ENCODE peak calls at places on chromosomes 7 and 10, in nine cellular contexts. M is activated T-cell treated with anti-CD3 and anti-CD28 coated beads, Interleukin-2, amount 50 U/mL, for 4 hours; N is neural crest cell; Y is CD4-positive, CD25-positive, alpha-beta regulatory T cell; C is T-helper 1 cell; B is fibroblast of villous mesenchyme; V is AG08396; X is substantia nigra; O is NAMALWA. L is an unnamed sample.

GRCh38 chr10:3879073-3879472 is 94.1 kb upstream of the KLF6 start:
- DNase-seq in M (no peak), N (no peak), Y (no peak), C (no peak), B (no peak), V (no peak), X (no peak), O (no peak), L (peak)

GRCh38 chr7:158422551-158423189 is 165.0 kb downstream of the PTPRN2 start:
- DNase-seq in M (no peak), N (no peak), Y (no peak), C (no peak), B (no peak), V (no peak), X (no peak), O (no peak), L (no peak)

GRCh38 chr7:159281573-159281972 is 136.9 kb upstream of the VIPR2 start:
- DNase-seq in M (no peak), N (no peak), Y (no peak), C (no peak), B (no peak), V (no peak), X (no peak), O (no peak), L (no peak)

GRCh38 chr10:91124016-91124415 is 96.4 kb upstream of the PCGF5 start:
- DNase-seq in M (no peak), N (no peak), Y (no peak), C (no peak), B (no peak), V (no peak), X (no peak), O (no peak), L (no peak)

GRCh38 chr10:133310399-133310755 is 1.7 kb downstream of the ZNF511 start:
- DNase-seq in M (no peak), N (no peak), Y (no peak), C (no peak), B (no peak), V (no peak), X (no peak), O (no peak), L (no peak)

GRCh38 chr10:31064334-31064733 is 32.7 kb upstream of the ZNF438 start:
- DNase-seq in M (no peak), N (no peak), Y (no peak), C (no peak), B (peak), V (peak), X (no peak), O (no peak), L (no peak)

GRCh38 chr10:122237326-122237725 is 33.8 kb upstream of the BTBD16 start:
- DNase-seq in M (no peak), N (no peak), Y (no peak), C (no peak), B (no peak), V (no peak), X (no peak), O (no peak), L (peak)

GRCh38 chr10:2921956-2922680 is 145.2 kb upstream of the PFKP start:
- DNase-seq in M (no peak), N (no peak), Y (no peak), C (no peak), B (no peak), V (no peak), X (no peak), O (no peak), L (no peak)

GRCh38 chr7:113873554-113874151 is 45.2 kb downstream of the PPP1R3A start:
- DNase-seq in M (no peak), N (no peak), Y (no peak), C (no peak), B (no peak), V (no peak), X (no peak), O (no peak), L (no peak)

GRCh38 chr7:71482284-71482683 is 350.3 kb downstream of the GALNT17 start:
- DNase-seq in M (no peak), N (no peak), Y (no peak), C (no peak), B (no peak), V (no peak), X (no peak), O (no peak), L (peak)

GRCh38 chr10:130499541-130499940 is 363.4 kb downstream of the GLRX3 start:
- DNase-seq in M (no peak), N (no peak), Y (no peak), C (no peak), B (no peak), V (no peak), X (no peak), O (no peak), L (no peak)

GRCh38 chr7:25989140-25989705 is 162.8 kb upstream of the NFE2L3 start:
- DNase-seq in M (no peak), N (no peak), Y (no peak), C (no peak), B (no peak), V (no peak), X (no peak), O (no peak), L (peak)

GRCh38 chr7:121832347-121832746 is 40.6 kb upstream of the PTPRZ1 start:
- DNase-seq in M (no peak), N (no peak), Y (no peak), C (no peak), B (no peak), V (no peak), X (peak), O (no peak), L (peak)

GRCh38 chr7:136868496-136869005 is at the start of gene CHRM2:
- DNase-seq in M (no peak), N (peak), Y (no peak), C (no peak), B (peak), V (peak), X (no peak), O (no peak), L (no peak)

GRCh38 chr10:95504187-95504800 is 56.9 kb downstream of the SORBS1 start:
- DNase-seq in M (no peak), N (no peak), Y (no peak), C (no peak), B (no peak), V (no peak), X (no peak), O (no peak), L (no peak)

GRCh38 chr10:74400186-74400585 is 249.2 kb downstream of the ADK start:
- DNase-seq in M (no peak), N (no peak), Y (no peak), C (no peak), B (no peak), V (no peak), X (no peak), O (no peak), L (no peak)

GRCh38 chr10:95578619-95579018 is 17.4 kb upstream of the SORBS1 start:
- DNase-seq in M (no peak), N (no peak), Y (no peak), C (no peak), B (no peak), V (no peak), X (no peak), O (no peak), L (no peak)

GRCh38 chr7:121329460-121330052 is 756 bp downstream of the WNT16 start:
- DNase-seq in M (no peak), N (peak), Y (no peak), C (peak), B (no peak), V (peak), X (no peak), O (no peak), L (no peak)

GRCh38 chr10:133087679-133088523 is at the start of gene ADGRA1:
- DNase-seq in M (no peak), N (peak), Y (no peak), C (no peak), B (no peak), V (no peak), X (no peak), O (no peak), L (peak)

GRCh38 chr10:11386044-11386443 is 225.4 kb downstream of the USP6NL start:
- DNase-seq in M (no peak), N (no peak), Y (no peak), C (no peak), B (no peak), V (no peak), X (no peak), O (no peak), L (no peak)

GRCh38 chr10:78199019-78199418 is 165.4 kb downstream of the RPS24 start:
- DNase-seq in M (no peak), N (no peak), Y (no peak), C (no peak), B (no peak), V (no peak), X (no peak), O (no peak), L (peak)

GRCh38 chr10:92153-92552 is 43.1 kb upstream of the TUBB8 start:
- DNase-seq in M (no peak), N (no peak), Y (no peak), C (no peak), B (no peak), V (no peak), X (no peak), O (no peak), L (no peak)

GRCh38 chr7:92808635-92809034 is 27.7 kb downstream of the CDK6 start:
- DNase-seq in M (no peak), N (no peak), Y (no peak), C (no peak), B (peak), V (no peak), X (no peak), O (no peak), L (no peak)

GRCh38 chr7:46446151-46446550 is 525.1 kb upstream of the IGFBP3 start:
- DNase-seq in M (no peak), N (no peak), Y (no peak), C (no peak), B (no peak), V (no peak), X (no peak), O (no peak), L (no peak)

GRCh38 chr7:50729962-50730361 is 52.7 kb downstream of the GRB10 start:
- DNase-seq in M (no peak), N (no peak), Y (no peak), C (no peak), B (peak), V (no peak), X (no peak), O (no peak), L (no peak)

GRCh38 chr7:14016950-14017349 is 27.5 kb upstream of the ETV1 start:
- DNase-seq in M (no peak), N (no peak), Y (no peak), C (no peak), B (peak), V (no peak), X (no peak), O (no peak), L (no peak)

GRCh38 chr10:33295851-33296250 is 38.6 kb downstream of the NRP1 start:
- DNase-seq in M (no peak), N (no peak), Y (no peak), C (no peak), B (no peak), V (no peak), X (no peak), O (no peak), L (no peak)

GRCh38 chr10:104937528-104937927 is 296.4 kb downstream of the SORCS3 start:
- DNase-seq in M (no peak), N (no peak), Y (no peak), C (no peak), B (peak), V (peak), X (no peak), O (no peak), L (peak)

GRCh38 chr7:27168265-27168947 is 3.1 kb upstream of the HOXA9 start:
- DNase-seq in M (no peak), N (no peak), Y (no peak), C (no peak), B (peak), V (no peak), X (no peak), O (no peak), L (no peak)

L was measured in NCI-H146.